ENCODE peak calls at places on chromosomes 12 and 14, in eight cellular contexts. F is cardiac muscle cell; K is PC-3; Q is CD8-positive, alpha-beta memory T cell; B is esophagus squamous epithelium; Z is H1; T is IMR-90; M is small intestine. L is an unnamed sample. For H3K4me1 and H3K36me3, the result is how much of the 10 kb centered on the place peaks cover.

GRCh38 chr14:94041551-94042346 is 15.6 kb downstream of the OTUB2 start:
- DNase-seq in M (no peak), Z (no peak), F (peak), T (peak), Q (no peak), B (no peak), K (no peak), L (peak)

GRCh38 chr14:60563113-60563512 is 54.2 kb downstream of the SIX6 start:
- DNase-seq in M (no peak), F (no peak), K (no peak), Z (no peak), Q (no peak), B (no peak), T (peak), L (no peak)

GRCh38 chr12:109863961-109864712 is 16.2 kb downstream of the GLTP start:
- DNase-seq in K (peak), M (peak), Z (no peak), T (peak), Q (no peak), F (no peak), B (no peak), L (peak)

GRCh38 chr12:50251619-50252300 is 31.6 kb downstream of the LIMA1 start:
- DNase-seq in M (no peak), F (no peak), K (peak), B (no peak), Q (no peak), T (peak), Z (no peak), L (no peak)

GRCh38 chr12:117140397-117141096 is 41.3 kb upstream of the TESC start:
- DNase-seq in K (peak), B (no peak), F (no peak), Z (no peak), M (no peak), Q (no peak), T (no peak), L (peak)

GRCh38 chr12:62625238-62625637 is 158.6 kb downstream of the MON2 start:
- DNase-seq in Z (no peak), T (peak), K (no peak), F (no peak), M (no peak), B (no peak), Q (no peak), L (no peak)

GRCh38 chr12:87995581-87996178 is 33.5 kb downstream of the C12orf50 start:
- DNase-seq in K (peak), M (peak), Z (peak), Q (peak), B (no peak), T (peak), F (peak), L (peak)

GRCh38 chr14:70873627-70874026 is 33.6 kb upstream of the PCNX1 start:
- DNase-seq in Z (no peak), F (no peak), T (no peak), Q (peak), M (no peak), B (no peak), K (no peak), L (no peak)

GRCh38 chr14:56590535-56590951 is 10.9 kb downstream of the TMEM260 start:
- DNase-seq in M (no peak), T (no peak), B (no peak), F (peak), Q (no peak), K (no peak), Z (no peak), L (no peak)

GRCh38 chr14:20803221-20803620 is 577 bp upstream of the RNASE1 start:
- DNase-seq in M (no peak), Z (no peak), T (no peak), Q (no peak), K (no peak), B (no peak), F (no peak), L (no peak)

GRCh38 chr12:5379737-5380496 is 52.0 kb upstream of the NTF3 start:
- DNase-seq in Z (no peak), T (no peak), Q (no peak), M (no peak), B (no peak), K (peak), F (peak), L (no peak)

GRCh38 chr12:64178122-64178521 is 44.0 kb downstream of the KICS2 start:
- DNase-seq in B (no peak), F (no peak), K (peak), Z (no peak), Q (no peak), T (peak), M (no peak), L (no peak)

GRCh38 chr12:5438671-5439200 is 6.8 kb downstream of the NTF3 start:
- DNase-seq in F (no peak), B (no peak), K (no peak), T (no peak), M (peak), Q (no peak), Z (no peak), L (no peak)

GRCh38 chr14:36383674-36384421 is 63.4 kb upstream of the MBIP start:
- DNase-seq in K (no peak), M (no peak), F (no peak), Z (no peak), B (no peak), T (no peak), Q (no peak), L (peak)

GRCh38 chr14:60622920-60623263 is 26.4 kb downstream of the SIX1 start:
- DNase-seq in K (no peak), F (no peak), Z (no peak), T (peak), M (no peak), Q (no peak), B (no peak), L (no peak)

GRCh38 chr14:75442642-75443041 is 14.8 kb downstream of the JDP2 start:
- DNase-seq in Q (no peak), K (peak), F (no peak), B (no peak), M (no peak), Z (no peak), T (peak), L (no peak)

GRCh38 chr12:116864371-116865160 is 16.7 kb downstream of the HRK start:
- DNase-seq in T (peak), B (no peak), F (no peak), M (no peak), Z (no peak), K (peak), Q (no peak), L (no peak)

GRCh38 chr14:28382460-28383220 is 383.9 kb upstream of the FOXG1 start:
- DNase-seq in B (no peak), Q (no peak), Z (no peak), T (no peak), K (peak), F (no peak), M (no peak), L (no peak)

GRCh38 chr12:47811581-47812484 is 7.9 kb downstream of the HDAC7 start:
- DNase-seq in K (no peak), T (peak), Z (no peak), B (no peak), F (no peak), M (no peak), Q (no peak), L (no peak)

GRCh38 chr12:3119192-3119744 is 42.1 kb downstream of the TSPAN9 start:
- DNase-seq in Z (no peak), K (no peak), Q (no peak), M (no peak), B (no peak), F (no peak), T (no peak), L (no peak)

GRCh38 chr14:63992858-63993257 is 140.1 kb downstream of the SYNE2 start:
- DNase-seq in Z (no peak), M (no peak), F (no peak), K (no peak), B (no peak), Q (no peak), T (no peak), L (no peak)

GRCh38 chr14:71491925-71492324 is 440.3 kb upstream of the RGS6 start:
- DNase-seq in Q (no peak), M (no peak), F (no peak), Z (no peak), T (peak), K (no peak), B (no peak), L (no peak)

GRCh38 chr14:64244279-64244678 is 49.9 kb downstream of the ESR2 start:
- DNase-seq in B (no peak), M (no peak), F (no peak), Q (no peak), T (no peak), K (no peak), Z (no peak), L (no peak)

GRCh38 chr14:52325126-52325525 is 11.0 kb downstream of the PTGER2 start:
- DNase-seq in Q (no peak), M (peak), K (peak), B (no peak), Z (no peak), T (peak), F (no peak), L (no peak)

GRCh38 chr14:25111061-25111601 is 61.2 kb upstream of the STXBP6 start:
- DNase-seq in B (no peak), Q (no peak), Z (no peak), M (peak), T (peak), F (no peak), K (no peak), L (no peak)

GRCh38 chr14:51719970-51720369 is 68.3 kb downstream of the FRMD6 start:
- DNase-seq in M (no peak), T (no peak), Q (no peak), K (no peak), B (no peak), Z (no peak), F (no peak), L (no peak)

GRCh38 chr12:86389949-86390348 is 133.8 kb upstream of the MGAT4C start:
- DNase-seq in F (no peak), T (peak), B (no peak), K (peak), Q (no peak), Z (no peak), M (no peak), L (no peak)

GRCh38 chr12:119375619-119376018 is 41.1 kb downstream of the CCDC60 start:
- DNase-seq in F (no peak), M (no peak), B (no peak), Q (no peak), K (no peak), T (no peak), Z (no peak), L (no peak)

GRCh38 chr12:130351331-130351730 is 13.6 kb downstream of the PIWIL1 start:
- DNase-seq in K (no peak), Z (no peak), T (no peak), Q (no peak), B (no peak), F (no peak), M (no peak), L (no peak)

GRCh38 chr12:31672521-31672920 is 13.0 kb downstream of the ETFBKMT start:
- DNase-seq in M (no peak), T (no peak), Z (no peak), K (no peak), Q (no peak), B (no peak), F (no peak), L (no peak)

GRCh38 chr12:22860926-22861325 is 236.0 kb downstream of the ETNK1 start:
- DNase-seq in F (peak), Q (no peak), K (no peak), B (no peak), T (no peak), Z (no peak), M (no peak), L (no peak)

GRCh38 chr12:95393191-95393790 is 80.7 kb upstream of the METAP2 start:
- DNase-seq in F (no peak), K (no peak), Q (no peak), M (no peak), T (no peak), B (no peak), Z (no peak), L (no peak)

GRCh38 chr14:92452471-92452870 is 61.1 kb upstream of the RIN3 start:
- DNase-seq in Z (no peak), M (no peak), K (no peak), F (no peak), B (no peak), Q (no peak), T (no peak), L (no peak)

GRCh38 chr12:112382866-112383265 is 635 bp upstream of the HECTD4 start:
- DNase-seq in K (no peak), T (no peak), Z (no peak), B (no peak), Q (no peak), M (no peak), F (no peak), L (no peak)

DNA sequence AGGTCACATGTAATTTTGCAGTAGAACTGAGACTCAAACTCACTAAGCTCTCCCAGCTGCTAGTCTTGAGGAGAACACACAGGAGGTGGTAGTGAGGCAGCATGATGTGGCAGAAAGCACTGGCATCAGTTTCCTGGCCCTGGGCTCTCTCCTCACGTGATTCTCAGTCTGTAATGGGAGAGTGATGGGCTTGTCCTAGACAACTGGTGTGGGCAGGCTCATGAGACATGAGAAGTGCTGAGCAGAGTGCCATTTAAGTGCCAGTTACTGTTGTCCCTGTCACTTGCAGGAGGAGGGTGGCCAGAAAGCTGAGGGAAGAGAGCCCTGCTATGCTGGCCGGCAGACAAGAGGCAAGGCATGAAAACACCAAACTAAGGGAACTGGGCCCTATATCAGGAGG is 48.5 kb upstream of the OVCH1 start:
- DNase-seq in M (no peak), B (no peak), F (no peak), Z (no peak), K (no peak), T (peak), Q (no peak), L (no peak)
- H3K4me1 ChIP-seq in M (under half), B (under half), F (under half), Z (under half), K (under half), T (under half), Q (under half), L (under half)

DNA sequence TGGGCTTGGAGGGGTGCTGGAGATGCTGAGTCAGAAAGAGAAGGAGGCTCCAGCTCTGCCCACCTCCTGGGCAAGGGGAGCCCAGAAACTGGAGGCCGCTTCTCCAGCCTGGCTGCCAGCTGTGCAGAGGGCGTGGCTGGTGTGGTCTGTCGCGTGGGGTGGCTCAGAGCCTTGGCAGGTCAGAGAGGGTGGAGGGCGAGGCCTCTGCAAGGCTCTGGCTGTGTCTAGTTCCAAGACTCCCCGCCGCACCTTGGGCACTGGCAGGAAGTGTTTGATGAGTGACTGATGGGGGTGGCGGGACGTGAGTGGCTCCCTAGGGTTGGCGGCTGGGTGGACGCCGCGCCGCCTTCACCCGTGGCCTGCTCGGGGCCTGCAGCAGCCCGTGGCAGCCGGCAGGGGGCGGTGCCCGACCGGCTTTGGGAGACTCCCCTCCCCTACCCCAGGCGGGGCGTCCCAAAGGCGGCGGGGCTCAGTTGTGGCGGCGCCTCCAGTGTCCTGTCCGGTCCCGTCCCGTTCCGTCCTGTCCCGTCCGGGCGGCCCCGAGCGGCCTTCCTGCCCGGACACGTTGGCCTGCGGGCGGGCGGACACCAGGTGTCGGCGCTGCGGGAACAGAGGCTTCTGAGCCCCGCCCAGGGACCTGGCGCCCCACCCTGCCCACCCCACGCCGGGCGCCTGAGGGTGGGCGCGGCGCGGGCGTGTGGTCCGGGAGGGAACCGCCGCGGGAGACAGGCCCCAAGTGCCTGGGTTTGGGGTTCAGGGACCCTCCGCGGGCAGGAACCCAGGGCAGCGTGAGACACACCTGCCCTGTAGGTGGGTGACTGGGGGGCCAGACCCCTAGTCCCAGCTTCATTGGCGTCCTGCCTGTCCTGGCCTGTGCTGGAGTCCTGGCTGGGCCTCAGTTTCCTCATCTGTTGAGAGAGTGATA is 39.7 kb downstream of the KRT80 start:
- DNase-seq in M (peak), T (peak), Z (no peak), K (peak), B (no peak), Q (peak), F (peak), L (peak)
- H3K27ac ChIP-seq in M (no peak), T (no peak), Z (no peak), K (peak), B (peak), Q (no peak), F (no peak), L (peak)

GRCh38 chr14:95110178-95110577 is 47.2 kb downstream of the DICER1 start:
- DNase-seq in Q (no peak), K (no peak), Z (no peak), F (no peak), M (no peak), T (no peak), B (no peak), L (no peak)

GRCh38 chr14:95117937-95118726 is 39.2 kb downstream of the DICER1 start:
- DNase-seq in Q (no peak), B (no peak), T (peak), M (no peak), F (peak), Z (no peak), K (no peak), L (no peak)

GRCh38 chr14:95107711-95108110 is 49.6 kb downstream of the DICER1 start:
- DNase-seq in T (no peak), K (no peak), B (no peak), Q (no peak), F (no peak), Z (no peak), M (no peak), L (no peak)

GRCh38 chr14:95111507-95112164 is 45.7 kb downstream of the DICER1 start:
- DNase-seq in K (peak), F (no peak), B (no peak), M (no peak), Q (no peak), T (no peak), Z (no peak), L (no peak)

GRCh38 chr14:95113476-95113875 is 43.9 kb downstream of the DICER1 start:
- DNase-seq in T (no peak), K (no peak), Q (no peak), B (no peak), Z (no peak), F (no peak), M (no peak), L (no peak)
- H3K36me3 ChIP-seq in T (under half), K (under half), Q (under half), B (under half), Z (half or more), F (under half), M (under half), L (under half)

DNA sequence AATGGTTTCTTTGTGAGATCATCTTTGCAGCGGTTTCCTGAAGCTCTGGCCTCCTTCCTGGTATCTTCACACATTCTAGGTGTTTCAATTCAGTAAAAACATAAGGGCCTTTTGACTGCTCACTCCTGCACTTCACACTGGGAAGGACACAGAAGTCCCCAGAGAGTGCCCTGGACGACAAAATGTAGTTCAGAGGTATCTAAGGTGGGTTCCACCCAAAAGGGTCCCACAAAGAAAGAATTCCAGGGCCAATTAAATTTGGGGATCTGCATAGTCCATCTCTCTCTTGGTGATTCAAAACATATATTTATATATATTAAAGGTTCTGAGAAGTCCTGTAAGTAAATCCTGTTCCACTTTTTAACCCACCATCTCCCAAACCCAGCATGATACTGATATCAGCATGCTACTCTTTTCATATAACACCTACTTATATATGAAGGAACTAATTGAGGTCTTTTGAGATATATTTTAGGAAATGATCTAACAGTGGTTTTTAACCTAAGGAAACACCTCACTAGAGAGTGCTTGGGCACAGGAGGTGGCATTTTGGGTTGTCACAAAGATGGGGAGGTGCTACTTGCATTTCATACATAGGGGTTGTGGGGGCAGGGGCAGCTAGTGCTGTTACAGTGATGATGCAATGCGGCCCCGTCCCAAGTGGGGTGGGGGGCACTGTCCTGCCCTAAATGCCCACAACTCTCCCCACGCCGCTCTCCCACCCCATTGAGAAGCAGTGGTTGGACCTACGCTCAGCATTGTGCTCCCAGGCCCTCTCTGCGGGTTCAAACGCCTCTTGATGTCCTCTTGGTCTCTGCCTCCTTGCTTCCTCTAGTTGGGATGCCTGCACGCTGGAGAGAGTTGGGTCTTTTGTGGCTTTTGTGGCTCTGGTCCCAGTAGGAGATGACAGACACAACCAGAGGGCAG is 109.4 kb downstream of the ARF6 start:
- DNase-seq in Z (no peak), F (no peak), T (no peak), M (peak), Q (peak), K (no peak), B (no peak), L (no peak)
- H3K4me1 ChIP-seq in Z (under half), F (under half), T (under half), M (under half), Q (half or more), K (half or more), B (half or more), L (under half)